ENCODE peak calls at places on chromosomes 3 and 15, in four cellular contexts. I is PC-3, E is testis, V is IMR-90. C is an unnamed sample.
A peak's percentile ranks its signal among the peaks of the same experiment; 100 is the strongest.

GRCh38 chr3:128551872-128552271 is 58.9 kb upstream of the GATA2 start:
- DNase-seq in I (no peak), E (no peak), V (no peak), C (no peak)

GRCh38 chr3:37492468-37492867 is 318.1 kb upstream of the LRRFIP2 start:
- DNase-seq in I (no peak), E (no peak), V (no peak), C (no peak)

GRCh38 chr15:77354064-77354463 is 65.8 kb downstream of the PEAK1 start:
- DNase-seq in I (peak; percentile 63), E (no peak), V (no peak), C (no peak)

GRCh38 chr3:62688050-62688449 is 187.2 kb downstream of the CADPS start:
- DNase-seq in I (peak; percentile 60), E (no peak), V (no peak), C (no peak)

GRCh38 chr3:105503191-105503593 is 136.5 kb downstream of the ALCAM start:
- DNase-seq in I (no peak), E (no peak), V (no peak), C (no peak)

GRCh38 chr15:71549697-71550096 is 260.7 kb upstream of the NR2E3 start:
- DNase-seq in I (no peak), E (no peak), V (no peak), C (no peak)

GRCh38 chr3:28948685-28949084 is 332.2 kb upstream of the RBMS3 start:
- DNase-seq in I (no peak), E (no peak), V (no peak), C (no peak)

GRCh38 chr3:31847760-31848159 is 133.3 kb downstream of the OSBPL10 start:
- DNase-seq in I (no peak), E (no peak), V (no peak), C (no peak)

GRCh38 chr3:139774570-139775302 is 97.0 kb upstream of the NMNAT3 start:
- DNase-seq in I (no peak), E (no peak), V (no peak), C (no peak)

GRCh38 chr3:60917136-60917535 is 334.1 kb downstream of the FHIT start:
- DNase-seq in I (no peak), E (peak; percentile 22), V (no peak), C (no peak)

GRCh38 chr15:60343221-60343970 is 54.4 kb downstream of the ANXA2 start:
- DNase-seq in I (no peak), E (no peak), V (no peak), C (no peak)

GRCh38 chr15:47429376-47429775 is 287.9 kb upstream of the SEMA6D start:
- DNase-seq in I (no peak), E (no peak), V (no peak), C (no peak)

GRCh38 chr15:75360391-75360790 is 8.0 kb downstream of the MAN2C1 start:
- DNase-seq in I (no peak), E (no peak), V (no peak), C (no peak)

GRCh38 chr15:71891026-71891425 is 80.7 kb downstream of the NR2E3 start:
- DNase-seq in I (no peak), E (no peak), V (peak; percentile 0), C (no peak)

GRCh38 chr3:122619040-122619439 is 41.6 kb downstream of the PARP15 start:
- DNase-seq in I (peak; percentile 71), E (no peak), V (no peak), C (no peak)

GRCh38 chr3:57972421-57973111 is 35.7 kb upstream of the FLNB start:
- DNase-seq in I (peak; percentile 97), E (no peak), V (no peak), C (no peak)

GRCh38 chr15:66298803-66299251 is 5.5 kb downstream of the DIS3L start:
- DNase-seq in I (no peak), E (no peak), V (no peak), C (no peak)

GRCh38 chr3:127697531-127698240 is 24.9 kb downstream of the ABTB1 start:
- DNase-seq in I (peak; percentile 70), E (peak; percentile 86), V (peak; percentile 90), C (peak; percentile 82)

GRCh38 chr15:64807051-64807749 is 18.2 kb downstream of the PIF1 start:
- DNase-seq in I (no peak), E (no peak), V (no peak), C (no peak)

GRCh38 chr3:174002543-174002942 is 605.0 kb downstream of the NLGN1 start:
- DNase-seq in I (peak; percentile 50), E (no peak), V (no peak), C (no peak)

GRCh38 chr3:174891524-174892203 is 32.5 kb downstream of the NAALADL2 start:
- DNase-seq in I (no peak), E (no peak), V (peak; percentile 9), C (peak; percentile 58)

GRCh38 chr3:153621988-153622387 is 460.0 kb downstream of the RAP2B start:
- DNase-seq in I (no peak), E (no peak), V (no peak), C (no peak)

GRCh38 chr3:14231145-14231990 is 52.8 kb downstream of the LSM3 start:
- DNase-seq in I (no peak), E (no peak), V (no peak), C (no peak)

GRCh38 chr3:48268381-48268935 is 27.6 kb downstream of the ZNF589 start:
- DNase-seq in I (peak; percentile 97), E (peak; percentile 73), V (no peak), C (peak; percentile 33)

GRCh38 chr3:4394048-4394447 is 73.0 kb downstream of the SUMF1 start:
- DNase-seq in I (no peak), E (no peak), V (peak; percentile 28), C (no peak)

GRCh38 chr3:158097141-158097540 is 9.1 kb downstream of the SHOX2 start:
- DNase-seq in I (no peak), E (no peak), V (no peak), C (no peak)

GRCh38 chr3:158093526-158093925 is 12.7 kb downstream of the SHOX2 start:
- DNase-seq in I (no peak), E (no peak), V (no peak), C (no peak)

GRCh38 chr3:158094917-158095301 is 11.3 kb downstream of the SHOX2 start:
- DNase-seq in I (no peak), E (no peak), V (no peak), C (no peak)

GRCh38 chr3:158095302-158095997 is 10.8 kb downstream of the SHOX2 start:
- DNase-seq in I (no peak), E (no peak), V (no peak), C (no peak)

DNA sequence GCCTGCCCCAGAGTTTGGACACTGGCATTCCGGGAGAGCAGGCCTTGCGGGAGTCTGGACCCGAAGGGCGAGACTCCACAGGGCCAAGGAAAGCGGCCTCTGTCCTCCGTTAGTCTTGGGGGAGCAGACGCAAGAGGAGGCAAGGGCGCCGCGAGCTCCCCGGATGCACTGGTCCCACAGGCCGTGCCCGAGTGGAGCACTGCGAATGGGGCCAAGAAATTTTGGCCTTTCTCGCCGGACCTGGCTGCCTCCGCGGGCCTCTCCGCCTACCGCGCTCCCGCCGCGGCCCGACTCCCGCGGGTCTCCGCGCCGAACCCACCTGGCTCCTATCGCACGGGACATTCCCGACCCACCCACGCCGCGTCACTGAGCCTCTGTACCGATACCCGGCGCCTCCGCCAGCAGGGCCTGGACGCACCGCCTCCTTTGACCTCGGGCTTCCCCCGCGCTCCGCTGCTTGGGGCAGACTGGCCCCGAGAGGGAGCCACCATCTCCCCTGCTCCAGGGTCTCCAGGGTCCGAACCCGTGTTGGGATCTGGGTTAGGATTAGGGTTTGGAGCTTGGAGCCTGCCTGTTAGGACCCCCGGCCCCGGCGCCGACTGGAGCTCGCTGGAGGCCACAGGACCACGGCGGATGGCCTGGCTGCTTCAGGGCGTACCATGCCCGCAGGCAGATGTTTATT is 11.8 kb downstream of the SHOX2 start:
- DNase-seq in I (no peak), E (peak; percentile 40), V (no peak), C (no peak)
- H3K27me3 ChIP-seq in I (no peaks in the 10 kb centered on the region), E (no peaks in the 10 kb centered on the region), V (peaks cover 55% of the 10 kb centered on the region), C (peaks cover 3% of the 10 kb centered on the region)

GRCh38 chr3:27718459-27718858 is 3.7 kb downstream of the EOMES start:
- DNase-seq in I (no peak), E (no peak), V (no peak), C (no peak)

GRCh38 chr3:27716309-27716708 is 5.8 kb downstream of the EOMES start:
- DNase-seq in I (no peak), E (no peak), V (no peak), C (no peak)

GRCh38 chr3:27715454-27715806 is 6.7 kb downstream of the EOMES start:
- DNase-seq in I (no peak), E (no peak), V (no peak), C (no peak)

GRCh38 chr3:27715863-27716262 is 6.3 kb downstream of the EOMES start:
- DNase-seq in I (peak; percentile 21), E (no peak), V (no peak), C (no peak)

GRCh38 chr3:27717200-27717852 is 4.8 kb downstream of the EOMES start:
- DNase-seq in I (no peak), E (no peak), V (no peak), C (no peak)
- H3K27me3 ChIP-seq in I (peaks cover 12% of the 10 kb centered on the region), E (no peaks in the 10 kb centered on the region), V (peaks cover 90% of the 10 kb centered on the region), C (peaks cover 19% of the 10 kb centered on the region)

GRCh38 chr15:43515731-43516130 is 1.7 kb upstream of the MAP1A start:
- DNase-seq in I (no peak), E (no peak), V (no peak), C (no peak)
- H3K27me3 ChIP-seq in I (no peaks in the 10 kb centered on the region), E (no peaks in the 10 kb centered on the region), V (no peaks in the 10 kb centered on the region), C (no peaks in the 10 kb centered on the region)

GRCh38 chr15:79872358-79873017 is 24.3 kb downstream of the MTHFS start:
- DNase-seq in I (no peak), E (no peak), V (peak; percentile 43), C (no peak)
- H3K27me3 ChIP-seq in I (no peaks in the 10 kb centered on the region), E (no peaks in the 10 kb centered on the region), V (no peaks in the 10 kb centered on the region), C (no peaks in the 10 kb centered on the region)

GRCh38 chr3:126105691-126106187 is 21.8 kb upstream of the SLC41A3 start:
- DNase-seq in I (no peak), E (peak; percentile 11), V (no peak), C (no peak)

GRCh38 chr3:126106336-126107202 is 22.6 kb upstream of the SLC41A3 start:
- DNase-seq in I (no peak), E (no peak), V (no peak), C (no peak)

GRCh38 chr3:126103121-126104027 is 19.4 kb upstream of the SLC41A3 start:
- DNase-seq in I (no peak), E (peak; percentile 12), V (no peak), C (no peak)

GRCh38 chr3:126104028-126104635 is 20.2 kb upstream of the SLC41A3 start:
- DNase-seq in I (no peak), E (peak; percentile 5), V (no peak), C (no peak)

DNA sequence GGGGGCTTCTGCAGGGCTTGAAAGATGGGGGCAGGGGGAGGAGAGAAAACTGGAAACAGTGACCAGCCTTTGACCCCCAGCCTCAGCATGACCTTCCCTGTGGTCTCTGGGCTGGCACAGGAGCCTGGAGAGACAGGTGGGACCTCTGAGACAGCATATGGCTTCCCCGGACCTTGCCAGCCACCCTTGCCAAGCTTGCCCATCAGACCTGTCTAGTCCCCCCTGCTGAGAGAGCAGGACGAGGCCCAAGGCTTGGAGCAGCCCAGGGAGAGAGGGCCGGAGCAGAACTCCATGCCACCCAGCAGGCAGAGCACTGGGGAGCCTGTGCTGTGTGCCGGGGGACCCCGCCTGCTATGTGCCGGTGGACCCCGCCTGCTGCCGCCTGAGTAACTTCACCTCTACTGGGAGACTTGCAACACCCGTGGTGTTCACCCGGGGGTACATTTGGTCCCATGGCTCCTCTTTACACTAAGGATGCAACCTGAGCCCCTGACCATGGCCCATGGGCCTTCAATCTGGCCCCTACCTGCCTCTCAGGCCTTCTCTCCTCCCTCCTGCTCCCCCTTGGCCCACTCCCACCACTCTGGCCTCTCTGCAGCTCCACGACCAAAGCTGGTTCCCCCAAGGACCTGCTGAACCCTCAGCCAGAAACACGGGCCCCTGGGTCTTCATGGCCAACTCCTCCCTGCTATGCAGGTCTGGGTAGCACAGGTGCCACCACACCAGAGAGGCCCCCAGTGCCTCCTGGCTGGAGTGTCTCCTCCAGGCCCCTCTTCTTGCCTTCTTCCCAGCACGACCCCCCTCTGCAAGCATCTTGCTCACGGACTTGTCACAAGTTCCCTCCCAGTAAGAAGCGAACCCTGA is 21.1 kb upstream of the SLC41A3 start:
- DNase-seq in I (no peak), E (peak; percentile 7), V (no peak), C (no peak)
- H3K27me3 ChIP-seq in I (no peaks in the 10 kb centered on the region), E (no peaks in the 10 kb centered on the region), V (peaks cover 5% of the 10 kb centered on the region), C (no peaks in the 10 kb centered on the region)